ENCODE peak calls at places on chromosomes 3 and 15, in nine cellular contexts. One of them, this sample, is unnamed.

GRCh38 chr15:82655606-82656005 is 8.4 kb upstream of the CPEB1 start:
- DNase-seq in astrocyte of the cerebellum: no peak
- DNase-seq in A549: no peak
- DNase-seq in psoas muscle: no peak
- DNase-seq in CD8-positive, alpha-beta memory T cell: no peak
- DNase-seq in CD8-positive, alpha-beta T cell: no peak
- DNase-seq in Jurkat, Clone E6-1: no peak
- DNase-seq in AG09309: no peak
- DNase-seq in fibroblast of lung: no peak
- DNase-seq in this sample: no peak

GRCh38 chr3:84439476-84439875 is 519.3 kb upstream of the CADM2 start:
- DNase-seq in astrocyte of the cerebellum: no peak
- DNase-seq in A549: no peak
- DNase-seq in psoas muscle: no peak
- DNase-seq in CD8-positive, alpha-beta memory T cell: no peak
- DNase-seq in CD8-positive, alpha-beta T cell: no peak
- DNase-seq in Jurkat, Clone E6-1: no peak
- DNase-seq in AG09309: no peak
- DNase-seq in fibroblast of lung: no peak
- DNase-seq in this sample: no peak

GRCh38 chr15:74038707-74039655 is 43.4 kb downstream of the GOLGA6A start:
- DNase-seq in astrocyte of the cerebellum: no peak
- DNase-seq in A549: no peak
- DNase-seq in psoas muscle: no peak
- DNase-seq in CD8-positive, alpha-beta memory T cell: no peak
- DNase-seq in CD8-positive, alpha-beta T cell: no peak
- DNase-seq in Jurkat, Clone E6-1: no peak
- DNase-seq in AG09309: no peak
- DNase-seq in fibroblast of lung: peak
- DNase-seq in this sample: no peak

GRCh38 chr3:149808209-149808829 is 4.7 kb upstream of the RNF13 start:
- DNase-seq in astrocyte of the cerebellum: peak
- DNase-seq in A549: peak
- DNase-seq in psoas muscle: peak
- DNase-seq in CD8-positive, alpha-beta memory T cell: peak
- DNase-seq in CD8-positive, alpha-beta T cell: peak
- DNase-seq in Jurkat, Clone E6-1: peak
- DNase-seq in AG09309: peak
- DNase-seq in fibroblast of lung: peak
- DNase-seq in this sample: peak

GRCh38 chr3:48423241-48423882 is 6.5 kb downstream of the PLXNB1 start:
- DNase-seq in astrocyte of the cerebellum: no peak
- DNase-seq in A549: no peak
- DNase-seq in psoas muscle: no peak
- DNase-seq in CD8-positive, alpha-beta memory T cell: no peak
- DNase-seq in CD8-positive, alpha-beta T cell: no peak
- DNase-seq in Jurkat, Clone E6-1: no peak
- DNase-seq in AG09309: no peak
- DNase-seq in fibroblast of lung: no peak
- DNase-seq in this sample: no peak

GRCh38 chr15:101647251-101647650 is 4.9 kb downstream of the TM2D3 start:
- DNase-seq in astrocyte of the cerebellum: no peak
- DNase-seq in A549: peak
- DNase-seq in psoas muscle: no peak
- DNase-seq in CD8-positive, alpha-beta memory T cell: no peak
- DNase-seq in CD8-positive, alpha-beta T cell: no peak
- DNase-seq in Jurkat, Clone E6-1: no peak
- DNase-seq in AG09309: no peak
- DNase-seq in fibroblast of lung: no peak
- DNase-seq in this sample: no peak

GRCh38 chr15:40787344-40787841 is 17.6 kb downstream of the C15orf62 start:
- DNase-seq in astrocyte of the cerebellum: peak
- DNase-seq in A549: no peak
- DNase-seq in psoas muscle: peak
- DNase-seq in CD8-positive, alpha-beta memory T cell: peak
- DNase-seq in CD8-positive, alpha-beta T cell: peak
- DNase-seq in Jurkat, Clone E6-1: peak
- DNase-seq in AG09309: peak
- DNase-seq in fibroblast of lung: peak
- DNase-seq in this sample: peak

GRCh38 chr3:123535580-123535979 is 49.3 kb downstream of the HACD2 start:
- DNase-seq in astrocyte of the cerebellum: peak
- DNase-seq in A549: no peak
- DNase-seq in psoas muscle: no peak
- DNase-seq in CD8-positive, alpha-beta memory T cell: no peak
- DNase-seq in CD8-positive, alpha-beta T cell: no peak
- DNase-seq in Jurkat, Clone E6-1: no peak
- DNase-seq in AG09309: peak
- DNase-seq in fibroblast of lung: peak
- DNase-seq in this sample: peak

GRCh38 chr3:185807455-185808068 is 17.3 kb downstream of the IGF2BP2 start:
- DNase-seq in astrocyte of the cerebellum: peak
- DNase-seq in A549: no peak
- DNase-seq in psoas muscle: no peak
- DNase-seq in CD8-positive, alpha-beta memory T cell: no peak
- DNase-seq in CD8-positive, alpha-beta T cell: no peak
- DNase-seq in Jurkat, Clone E6-1: no peak
- DNase-seq in AG09309: no peak
- DNase-seq in fibroblast of lung: peak
- DNase-seq in this sample: peak

GRCh38 chr3:97823503-97824004 is 1.7 kb downstream of the CRYBG3 start:
- DNase-seq in astrocyte of the cerebellum: no peak
- DNase-seq in A549: no peak
- DNase-seq in psoas muscle: peak
- DNase-seq in CD8-positive, alpha-beta memory T cell: no peak
- DNase-seq in CD8-positive, alpha-beta T cell: no peak
- DNase-seq in Jurkat, Clone E6-1: no peak
- DNase-seq in AG09309: no peak
- DNase-seq in fibroblast of lung: no peak
- DNase-seq in this sample: no peak

GRCh38 chr3:58752168-58752567 is 85.6 kb upstream of the FAM3D start:
- DNase-seq in astrocyte of the cerebellum: no peak
- DNase-seq in A549: no peak
- DNase-seq in psoas muscle: no peak
- DNase-seq in CD8-positive, alpha-beta memory T cell: no peak
- DNase-seq in CD8-positive, alpha-beta T cell: no peak
- DNase-seq in Jurkat, Clone E6-1: no peak
- DNase-seq in AG09309: no peak
- DNase-seq in fibroblast of lung: no peak
- DNase-seq in this sample: no peak

GRCh38 chr3:28703858-28704257 is 355.2 kb upstream of the AZI2 start:
- DNase-seq in astrocyte of the cerebellum: no peak
- DNase-seq in A549: no peak
- DNase-seq in psoas muscle: no peak
- DNase-seq in CD8-positive, alpha-beta memory T cell: no peak
- DNase-seq in CD8-positive, alpha-beta T cell: no peak
- DNase-seq in Jurkat, Clone E6-1: no peak
- DNase-seq in AG09309: no peak
- DNase-seq in fibroblast of lung: no peak
- DNase-seq in this sample: no peak

GRCh38 chr3:38311474-38311873 is 29.4 kb downstream of the SLC22A14 start:
- DNase-seq in astrocyte of the cerebellum: no peak
- DNase-seq in A549: no peak
- DNase-seq in psoas muscle: no peak
- DNase-seq in CD8-positive, alpha-beta memory T cell: no peak
- DNase-seq in CD8-positive, alpha-beta T cell: no peak
- DNase-seq in Jurkat, Clone E6-1: no peak
- DNase-seq in AG09309: no peak
- DNase-seq in fibroblast of lung: no peak
- DNase-seq in this sample: no peak

GRCh38 chr15:92845109-92845508 is 55.0 kb upstream of the CHD2 start:
- DNase-seq in astrocyte of the cerebellum: no peak
- DNase-seq in A549: no peak
- DNase-seq in psoas muscle: no peak
- DNase-seq in CD8-positive, alpha-beta memory T cell: peak
- DNase-seq in CD8-positive, alpha-beta T cell: no peak
- DNase-seq in Jurkat, Clone E6-1: peak
- DNase-seq in AG09309: no peak
- DNase-seq in fibroblast of lung: peak
- DNase-seq in this sample: no peak

GRCh38 chr15:92843819-92844218 is 56.3 kb upstream of the CHD2 start:
- DNase-seq in astrocyte of the cerebellum: no peak
- DNase-seq in A549: no peak
- DNase-seq in psoas muscle: no peak
- DNase-seq in CD8-positive, alpha-beta memory T cell: no peak
- DNase-seq in CD8-positive, alpha-beta T cell: peak
- DNase-seq in Jurkat, Clone E6-1: peak
- DNase-seq in AG09309: no peak
- DNase-seq in fibroblast of lung: no peak
- DNase-seq in this sample: no peak

GRCh38 chr15:92843326-92843725 is 56.8 kb upstream of the CHD2 start:
- DNase-seq in astrocyte of the cerebellum: no peak
- DNase-seq in A549: no peak
- DNase-seq in psoas muscle: no peak
- DNase-seq in CD8-positive, alpha-beta memory T cell: no peak
- DNase-seq in CD8-positive, alpha-beta T cell: no peak
- DNase-seq in Jurkat, Clone E6-1: no peak
- DNase-seq in AG09309: no peak
- DNase-seq in fibroblast of lung: no peak
- DNase-seq in this sample: no peak

GRCh38 chr15:92839696-92840095 is 60.4 kb upstream of the CHD2 start:
- DNase-seq in astrocyte of the cerebellum: no peak
- DNase-seq in A549: no peak
- DNase-seq in psoas muscle: no peak
- DNase-seq in CD8-positive, alpha-beta memory T cell: no peak
- DNase-seq in CD8-positive, alpha-beta T cell: no peak
- DNase-seq in Jurkat, Clone E6-1: peak
- DNase-seq in AG09309: no peak
- DNase-seq in fibroblast of lung: no peak
- DNase-seq in this sample: no peak

DNA sequence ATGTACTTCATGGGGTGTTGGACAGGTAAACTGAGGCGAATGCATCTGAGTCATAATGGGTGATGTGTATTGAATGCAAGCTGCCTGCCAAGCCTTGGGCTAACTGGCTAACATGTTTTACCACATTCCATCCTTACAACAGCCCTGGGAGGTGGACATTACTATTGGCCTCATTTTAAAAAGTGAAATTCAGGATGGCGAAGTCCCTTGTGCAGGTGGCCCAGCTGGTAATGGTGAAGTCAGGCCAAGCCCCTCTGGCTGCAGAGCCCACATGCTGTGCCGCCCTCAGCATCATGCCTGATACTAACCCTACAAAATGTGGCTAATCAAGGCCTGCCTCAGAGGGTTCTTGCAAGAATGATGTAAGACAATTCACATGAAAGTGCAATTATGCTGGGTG is 60.0 kb upstream of the CHD2 start:
- DNase-seq in astrocyte of the cerebellum: no peak
- DNase-seq in A549: no peak
- DNase-seq in psoas muscle: no peak
- DNase-seq in CD8-positive, alpha-beta memory T cell: no peak
- DNase-seq in CD8-positive, alpha-beta T cell: no peak
- DNase-seq in Jurkat, Clone E6-1: no peak
- DNase-seq in AG09309: no peak
- DNase-seq in fibroblast of lung: no peak
- DNase-seq in this sample: no peak
- H3K4me3 ChIP-seq in astrocyte of the cerebellum: no peak
- H3K4me3 ChIP-seq in A549: no peak
- H3K4me3 ChIP-seq in psoas muscle: no peak
- H3K4me3 ChIP-seq in CD8-positive, alpha-beta memory T cell: peak
- H3K4me3 ChIP-seq in CD8-positive, alpha-beta T cell: peak
- H3K4me3 ChIP-seq in Jurkat, Clone E6-1: no peak
- H3K4me3 ChIP-seq in AG09309: no peak
- H3K4me3 ChIP-seq in fibroblast of lung: no peak
- H3K4me3 ChIP-seq in this sample: no peak

GRCh38 chr15:28919679-28920655 is 34.2 kb downstream of the APBA2 start:
- DNase-seq in astrocyte of the cerebellum: no peak
- DNase-seq in A549: no peak
- DNase-seq in psoas muscle: no peak
- DNase-seq in CD8-positive, alpha-beta memory T cell: no peak
- DNase-seq in CD8-positive, alpha-beta T cell: no peak
- DNase-seq in Jurkat, Clone E6-1: no peak
- DNase-seq in AG09309: no peak
- DNase-seq in fibroblast of lung: no peak
- DNase-seq in this sample: no peak
- H3K4me3 ChIP-seq in astrocyte of the cerebellum: no peak
- H3K4me3 ChIP-seq in A549: peak
- H3K4me3 ChIP-seq in psoas muscle: no peak
- H3K4me3 ChIP-seq in CD8-positive, alpha-beta memory T cell: peak
- H3K4me3 ChIP-seq in CD8-positive, alpha-beta T cell: peak
- H3K4me3 ChIP-seq in Jurkat, Clone E6-1: peak
- H3K4me3 ChIP-seq in AG09309: no peak
- H3K4me3 ChIP-seq in fibroblast of lung: no peak
- H3K4me3 ChIP-seq in this sample: no peak

DNA sequence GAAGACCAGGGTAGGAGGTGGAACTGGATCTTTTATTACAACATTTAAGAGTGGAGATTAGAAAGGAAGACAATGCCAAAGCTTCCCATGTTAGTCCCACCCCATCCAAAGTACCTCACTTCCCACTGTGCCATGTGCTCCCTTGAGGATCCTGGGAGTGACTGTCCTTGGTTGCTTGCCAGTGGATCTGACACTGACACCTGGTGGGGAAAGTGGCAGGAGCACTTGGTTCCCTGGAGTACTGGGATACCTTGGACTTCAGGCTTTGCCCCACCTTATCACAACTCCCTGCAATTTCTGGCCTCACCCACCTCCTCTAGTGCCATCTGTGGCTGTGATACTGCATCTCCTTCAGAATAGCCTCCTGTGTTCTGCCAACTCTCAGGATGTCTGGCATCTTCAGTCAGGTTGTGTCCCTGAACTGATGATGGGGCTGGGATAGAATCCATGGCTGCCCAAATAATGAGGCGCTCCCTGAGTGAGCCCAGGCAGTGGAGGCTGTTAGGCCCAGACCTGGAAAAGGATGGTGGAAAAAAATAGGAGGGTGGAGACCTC is 1.3 kb downstream of the ELL3 start:
- DNase-seq in astrocyte of the cerebellum: no peak
- DNase-seq in A549: peak
- DNase-seq in psoas muscle: peak
- DNase-seq in CD8-positive, alpha-beta memory T cell: no peak
- DNase-seq in CD8-positive, alpha-beta T cell: no peak
- DNase-seq in Jurkat, Clone E6-1: no peak
- DNase-seq in AG09309: no peak
- DNase-seq in fibroblast of lung: peak
- DNase-seq in this sample: no peak
- H3K4me3 ChIP-seq in astrocyte of the cerebellum: no peak
- H3K4me3 ChIP-seq in A549: no peak
- H3K4me3 ChIP-seq in psoas muscle: no peak
- H3K4me3 ChIP-seq in CD8-positive, alpha-beta memory T cell: no peak
- H3K4me3 ChIP-seq in CD8-positive, alpha-beta T cell: no peak
- H3K4me3 ChIP-seq in Jurkat, Clone E6-1: no peak
- H3K4me3 ChIP-seq in AG09309: no peak
- H3K4me3 ChIP-seq in fibroblast of lung: no peak
- H3K4me3 ChIP-seq in this sample: no peak

DNA sequence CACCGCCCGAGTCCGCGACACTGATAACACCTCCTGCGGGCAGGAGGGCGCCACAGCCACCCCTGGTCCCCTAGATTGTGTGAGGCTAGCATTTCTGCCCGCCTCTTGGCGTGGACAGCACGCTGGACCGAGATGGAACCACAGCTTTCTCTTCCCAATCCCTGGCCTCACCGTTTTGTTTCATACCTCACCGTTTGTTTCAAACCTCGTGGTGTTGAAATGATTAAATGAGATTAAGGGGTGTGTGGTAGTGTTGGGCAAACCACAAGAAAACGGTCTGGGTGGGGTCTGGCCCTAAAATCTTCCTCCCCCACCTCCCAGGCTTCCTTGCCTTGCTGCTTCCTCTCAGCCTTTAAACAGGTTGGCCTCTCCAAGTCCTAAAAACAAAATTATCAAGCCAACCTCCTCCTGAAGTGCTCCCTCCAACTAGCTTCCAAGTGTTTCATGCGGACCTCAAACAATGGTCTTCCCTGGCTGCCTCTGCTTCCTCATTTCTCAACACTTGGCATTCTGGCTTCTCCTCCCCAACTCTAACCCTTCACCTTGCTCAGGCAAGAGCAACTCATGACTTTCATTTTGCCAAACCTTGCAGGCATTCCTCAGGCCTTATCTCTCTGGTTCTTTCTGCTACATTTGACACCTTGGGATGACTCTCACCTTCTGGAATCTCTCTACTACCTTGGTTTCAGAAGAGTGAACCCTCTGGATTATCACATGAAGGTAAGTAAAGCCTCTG is 1.4 kb upstream of the ATP13A3 start:
- DNase-seq in astrocyte of the cerebellum: no peak
- DNase-seq in A549: no peak
- DNase-seq in psoas muscle: no peak
- DNase-seq in CD8-positive, alpha-beta memory T cell: peak
- DNase-seq in CD8-positive, alpha-beta T cell: peak
- DNase-seq in Jurkat, Clone E6-1: peak
- DNase-seq in AG09309: no peak
- DNase-seq in fibroblast of lung: peak
- DNase-seq in this sample: no peak
- H3K4me3 ChIP-seq in astrocyte of the cerebellum: no peak
- H3K4me3 ChIP-seq in A549: no peak
- H3K4me3 ChIP-seq in psoas muscle: peak
- H3K4me3 ChIP-seq in CD8-positive, alpha-beta memory T cell: peak
- H3K4me3 ChIP-seq in CD8-positive, alpha-beta T cell: peak
- H3K4me3 ChIP-seq in Jurkat, Clone E6-1: no peak
- H3K4me3 ChIP-seq in AG09309: no peak
- H3K4me3 ChIP-seq in fibroblast of lung: peak
- H3K4me3 ChIP-seq in this sample: no peak

This sample was measured in skeletal muscle cell.